ENCODE peak calls at places on chromosomes 13 and 19, in eight cellular contexts. One of them, this sample, is unnamed.

GRCh38 chr19:29372921-29373797 is 152.6 kb upstream of the VSTM2B start:
- DNase-seq in testis: no peak
- DNase-seq in thoracic aorta: no peak
- DNase-seq in uterus: no peak
- DNase-seq in tibial artery: peak; percentile 43
- DNase-seq in foreskin fibroblast: no peak
- DNase-seq in choroid plexus epithelial cell: no peak
- DNase-seq in upper lobe of left lung: no peak
- DNase-seq in this sample: no peak

GRCh38 chr13:76512676-76513277 is 373.4 kb downstream of the KCTD12 start:
- DNase-seq in uterus: no peak
- DNase-seq in testis: no peak
- DNase-seq in choroid plexus epithelial cell: peak; percentile 98
- DNase-seq in foreskin fibroblast: peak; percentile 91
- DNase-seq in thoracic aorta: no peak
- DNase-seq in tibial artery: no peak
- DNase-seq in upper lobe of left lung: no peak
- DNase-seq in this sample: no peak

GRCh38 chr19:4200940-4201542 is 18.6 kb downstream of the ANKRD24 start:
- DNase-seq in tibial artery: no peak
- DNase-seq in upper lobe of left lung: no peak
- DNase-seq in testis: no peak
- DNase-seq in uterus: no peak
- DNase-seq in choroid plexus epithelial cell: no peak
- DNase-seq in thoracic aorta: no peak
- DNase-seq in foreskin fibroblast: no peak
- DNase-seq in this sample: no peak

GRCh38 chr19:40358773-40359172 is 10.3 kb downstream of the PLD3 start:
- DNase-seq in thoracic aorta: no peak
- DNase-seq in choroid plexus epithelial cell: no peak
- DNase-seq in testis: no peak
- DNase-seq in tibial artery: no peak
- DNase-seq in upper lobe of left lung: no peak
- DNase-seq in uterus: no peak
- DNase-seq in foreskin fibroblast: no peak
- DNase-seq in this sample: peak; percentile 42

GRCh38 chr19:55600336-55601028 is 394 bp downstream of the ZNF524 start:
- DNase-seq in upper lobe of left lung: no peak
- DNase-seq in choroid plexus epithelial cell: no peak
- DNase-seq in uterus: peak; percentile 77
- DNase-seq in tibial artery: peak; percentile 83
- DNase-seq in testis: peak; percentile 85
- DNase-seq in foreskin fibroblast: no peak
- DNase-seq in thoracic aorta: no peak
- DNase-seq in this sample: no peak

GRCh38 chr13:26946675-26947342 is 186.2 kb upstream of the GPR12 start:
- DNase-seq in tibial artery: no peak
- DNase-seq in thoracic aorta: no peak
- DNase-seq in choroid plexus epithelial cell: peak; percentile 84
- DNase-seq in testis: no peak
- DNase-seq in upper lobe of left lung: no peak
- DNase-seq in uterus: no peak
- DNase-seq in foreskin fibroblast: peak; percentile 31
- DNase-seq in this sample: peak; percentile 25

GRCh38 chr13:91078093-91078679 is 269.3 kb upstream of the MIR17HG start:
- DNase-seq in testis: no peak
- DNase-seq in foreskin fibroblast: no peak
- DNase-seq in choroid plexus epithelial cell: peak; percentile 26
- DNase-seq in tibial artery: no peak
- DNase-seq in upper lobe of left lung: no peak
- DNase-seq in thoracic aorta: no peak
- DNase-seq in uterus: no peak
- DNase-seq in this sample: no peak

GRCh38 chr19:35436477-35437141 is 11.4 kb upstream of the FFAR2 start:
- DNase-seq in choroid plexus epithelial cell: peak; percentile 40
- DNase-seq in uterus: peak; percentile 24
- DNase-seq in tibial artery: no peak
- DNase-seq in foreskin fibroblast: peak; percentile 14
- DNase-seq in upper lobe of left lung: no peak
- DNase-seq in thoracic aorta: no peak
- DNase-seq in testis: peak; percentile 30
- DNase-seq in this sample: no peak

GRCh38 chr13:21894091-21894490 is 223.2 kb downstream of the FGF9 start:
- DNase-seq in thoracic aorta: no peak
- DNase-seq in upper lobe of left lung: no peak
- DNase-seq in testis: no peak
- DNase-seq in choroid plexus epithelial cell: no peak
- DNase-seq in uterus: no peak
- DNase-seq in foreskin fibroblast: no peak
- DNase-seq in tibial artery: no peak
- DNase-seq in this sample: no peak

GRCh38 chr13:114108141-114108761 is 24.2 kb downstream of the RASA3 start:
- DNase-seq in uterus: peak; percentile 13
- DNase-seq in tibial artery: peak; percentile 48
- DNase-seq in choroid plexus epithelial cell: no peak
- DNase-seq in thoracic aorta: no peak
- DNase-seq in testis: no peak
- DNase-seq in foreskin fibroblast: no peak
- DNase-seq in upper lobe of left lung: no peak
- DNase-seq in this sample: no peak

GRCh38 chr13:99996177-99996705 is 14.7 kb downstream of the ZIC2 start:
- DNase-seq in choroid plexus epithelial cell: peak; percentile 72
- DNase-seq in foreskin fibroblast: no peak
- DNase-seq in testis: no peak
- DNase-seq in upper lobe of left lung: no peak
- DNase-seq in thoracic aorta: no peak
- DNase-seq in uterus: no peak
- DNase-seq in tibial artery: no peak
- DNase-seq in this sample: no peak

GRCh38 chr13:59774511-59774911 is 389.2 kb downstream of the DIAPH3 start:
- DNase-seq in thoracic aorta: no peak
- DNase-seq in choroid plexus epithelial cell: peak; percentile 77
- DNase-seq in testis: no peak
- DNase-seq in tibial artery: no peak
- DNase-seq in upper lobe of left lung: no peak
- DNase-seq in uterus: no peak
- DNase-seq in foreskin fibroblast: peak; percentile 84
- DNase-seq in this sample: no peak

GRCh38 chr19:7360393-7360984 is 11.8 kb downstream of the ARHGEF18 start:
- DNase-seq in upper lobe of left lung: no peak
- DNase-seq in thoracic aorta: no peak
- DNase-seq in testis: no peak
- DNase-seq in choroid plexus epithelial cell: no peak
- DNase-seq in uterus: peak; percentile 68
- DNase-seq in foreskin fibroblast: no peak
- DNase-seq in tibial artery: no peak
- DNase-seq in this sample: no peak

DNA sequence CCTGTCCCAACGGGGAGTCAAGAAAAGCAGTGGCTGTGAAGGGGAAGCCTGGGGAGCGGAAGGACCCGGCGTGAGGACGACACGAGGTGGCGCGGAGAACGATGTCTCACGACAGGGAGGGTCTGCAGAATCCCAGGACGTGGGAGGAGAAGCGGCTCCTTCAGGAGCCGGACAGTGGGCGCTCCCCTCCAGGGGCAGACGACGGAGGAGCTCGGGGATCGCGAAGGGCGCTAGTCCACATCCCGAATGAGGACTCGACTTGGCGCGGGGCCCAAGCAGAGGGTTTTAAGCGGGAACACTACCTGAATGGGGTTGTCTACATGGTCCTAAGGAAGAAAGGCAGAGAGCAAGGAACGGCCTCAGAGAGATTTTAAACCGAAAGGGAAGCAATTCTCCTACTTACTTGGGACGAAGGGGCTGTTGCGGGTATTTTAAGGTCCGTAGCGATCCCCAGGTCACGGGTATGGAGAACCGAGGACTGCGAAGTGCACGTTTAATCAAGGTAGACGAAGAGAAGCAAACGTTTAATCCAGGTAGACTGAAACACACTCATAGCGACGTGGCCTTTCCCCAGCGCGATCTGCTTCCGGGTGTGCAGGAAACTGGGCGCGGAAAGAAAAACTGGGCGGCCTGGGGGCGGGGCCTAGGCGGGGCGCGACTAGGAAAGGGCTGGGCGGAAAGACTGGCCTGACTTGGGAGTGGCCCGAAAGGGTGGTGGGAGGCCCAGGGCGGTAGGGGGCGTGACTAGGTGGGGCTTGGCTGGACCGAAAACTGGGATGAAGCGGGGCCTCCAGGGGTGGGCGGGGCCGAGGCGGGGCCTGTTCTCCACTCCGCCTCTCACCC is at the start of gene ZNF841:
- DNase-seq in testis: peak; percentile 96
- DNase-seq in foreskin fibroblast: peak; percentile 96
- DNase-seq in uterus: peak; percentile 99
- DNase-seq in thoracic aorta: peak; percentile 83
- DNase-seq in upper lobe of left lung: peak; percentile 99
- DNase-seq in tibial artery: peak; percentile 99
- DNase-seq in choroid plexus epithelial cell: peak; percentile 98
- DNase-seq in this sample: peak; percentile 40
- TF ChIP-seq CTCF in testis: no peak
- TF ChIP-seq CTCF in foreskin fibroblast: no peak
- TF ChIP-seq CTCF in uterus: no peak
- TF ChIP-seq CTCF in thoracic aorta: no peak
- TF ChIP-seq CTCF in upper lobe of left lung: no peak
- TF ChIP-seq CTCF in tibial artery: no peak
- TF ChIP-seq CTCF in choroid plexus epithelial cell: peak; percentile 18
- TF ChIP-seq CTCF in this sample: no peak

GRCh38 chr13:29429496-29429895 is 166.0 kb downstream of the SLC7A1 start:
- DNase-seq in uterus: no peak
- DNase-seq in tibial artery: no peak
- DNase-seq in upper lobe of left lung: no peak
- DNase-seq in thoracic aorta: no peak
- DNase-seq in foreskin fibroblast: no peak
- DNase-seq in choroid plexus epithelial cell: peak; percentile 38
- DNase-seq in testis: no peak
- DNase-seq in this sample: no peak

GRCh38 chr13:29427937-29428309 is 167.6 kb downstream of the SLC7A1 start:
- DNase-seq in upper lobe of left lung: no peak
- DNase-seq in testis: no peak
- DNase-seq in uterus: no peak
- DNase-seq in foreskin fibroblast: no peak
- DNase-seq in choroid plexus epithelial cell: no peak
- DNase-seq in tibial artery: no peak
- DNase-seq in thoracic aorta: no peak
- DNase-seq in this sample: no peak

GRCh38 chr13:29428992-29429315 is 166.5 kb downstream of the SLC7A1 start:
- DNase-seq in tibial artery: no peak
- DNase-seq in foreskin fibroblast: no peak
- DNase-seq in uterus: no peak
- DNase-seq in choroid plexus epithelial cell: no peak
- DNase-seq in upper lobe of left lung: no peak
- DNase-seq in thoracic aorta: no peak
- DNase-seq in testis: no peak
- DNase-seq in this sample: no peak

GRCh38 chr13:29423050-29423449 is 172.4 kb downstream of the SLC7A1 start:
- DNase-seq in foreskin fibroblast: no peak
- DNase-seq in testis: no peak
- DNase-seq in upper lobe of left lung: no peak
- DNase-seq in thoracic aorta: no peak
- DNase-seq in choroid plexus epithelial cell: no peak
- DNase-seq in uterus: no peak
- DNase-seq in tibial artery: no peak
- DNase-seq in this sample: no peak

GRCh38 chr13:29428310-29428991 is 167.0 kb downstream of the SLC7A1 start:
- DNase-seq in foreskin fibroblast: no peak
- DNase-seq in thoracic aorta: no peak
- DNase-seq in tibial artery: no peak
- DNase-seq in upper lobe of left lung: peak; percentile 65
- DNase-seq in choroid plexus epithelial cell: peak; percentile 14
- DNase-seq in testis: peak; percentile 20
- DNase-seq in uterus: peak; percentile 30
- DNase-seq in this sample: no peak
- H3K4me3 ChIP-seq in foreskin fibroblast: peak overlapping the region; percentile 41
- H3K4me3 ChIP-seq in thoracic aorta: peak overlapping the region; percentile 75
- H3K4me3 ChIP-seq in tibial artery: peak overlapping the region; percentile 56
- H3K4me3 ChIP-seq in upper lobe of left lung: no peak overlapping the region
- H3K4me3 ChIP-seq in choroid plexus epithelial cell: peak overlapping the region; percentile 36
- H3K4me3 ChIP-seq in testis: no peak overlapping the region
- H3K4me3 ChIP-seq in uterus: peak overlapping the region; percentile 38
- H3K4me3 ChIP-seq in this sample: no peak overlapping the region

DNA sequence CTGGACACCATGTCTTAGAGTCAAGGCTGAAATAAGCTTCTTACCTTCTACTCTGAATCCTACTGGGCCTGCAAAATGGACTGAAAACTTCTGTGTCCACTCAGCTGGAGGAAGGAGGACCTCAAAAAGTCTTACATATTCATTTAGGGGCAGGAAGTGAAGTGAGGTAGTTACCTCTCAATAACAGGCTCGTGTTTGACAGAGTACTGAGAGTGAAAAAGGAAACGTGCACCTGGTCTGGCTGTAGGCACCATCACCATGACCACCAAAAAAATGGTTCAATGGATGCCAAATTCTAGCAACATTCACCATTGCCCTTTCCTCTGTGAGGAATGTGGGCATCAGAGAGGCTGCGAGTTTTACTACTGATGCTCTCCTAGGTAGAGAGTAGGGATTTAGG is 176.2 kb downstream of the RFC3 start:
- DNase-seq in foreskin fibroblast: no peak
- DNase-seq in testis: no peak
- DNase-seq in uterus: no peak
- DNase-seq in choroid plexus epithelial cell: no peak
- DNase-seq in tibial artery: no peak
- DNase-seq in thoracic aorta: no peak
- DNase-seq in upper lobe of left lung: no peak
- DNase-seq in this sample: no peak
- TF ChIP-seq CTCF in foreskin fibroblast: no peak
- TF ChIP-seq CTCF in testis: no peak
- TF ChIP-seq CTCF in uterus: no peak
- TF ChIP-seq CTCF in choroid plexus epithelial cell: no peak
- TF ChIP-seq CTCF in tibial artery: no peak
- TF ChIP-seq CTCF in thoracic aorta: no peak
- TF ChIP-seq CTCF in upper lobe of left lung: no peak
- TF ChIP-seq CTCF in this sample: no peak

GRCh38 chr19:13153627-13154240 is 3.5 kb downstream of the IER2 start:
- DNase-seq in choroid plexus epithelial cell: peak; percentile 70
- DNase-seq in uterus: peak; percentile 59
- DNase-seq in tibial artery: peak; percentile 75
- DNase-seq in testis: no peak
- DNase-seq in upper lobe of left lung: peak; percentile 92
- DNase-seq in thoracic aorta: no peak
- DNase-seq in foreskin fibroblast: no peak
- DNase-seq in this sample: no peak

GRCh38 chr19:13154241-13154778 is 4.1 kb downstream of the IER2 start:
- DNase-seq in thoracic aorta: peak; percentile 93
- DNase-seq in tibial artery: peak; percentile 98
- DNase-seq in foreskin fibroblast: peak; percentile 96
- DNase-seq in uterus: peak; percentile 95
- DNase-seq in choroid plexus epithelial cell: peak; percentile 93
- DNase-seq in testis: peak; percentile 77
- DNase-seq in upper lobe of left lung: peak; percentile 91
- DNase-seq in this sample: no peak

GRCh38 chr19:13156968-13157882 is 7.0 kb downstream of the IER2 start:
- DNase-seq in testis: no peak
- DNase-seq in foreskin fibroblast: no peak
- DNase-seq in uterus: no peak
- DNase-seq in tibial artery: no peak
- DNase-seq in upper lobe of left lung: no peak
- DNase-seq in choroid plexus epithelial cell: peak; percentile 43
- DNase-seq in thoracic aorta: no peak
- DNase-seq in this sample: no peak

GRCh38 chr19:13154911-13155471 is 4.8 kb downstream of the IER2 start:
- DNase-seq in upper lobe of left lung: peak; percentile 90
- DNase-seq in tibial artery: peak; percentile 86
- DNase-seq in choroid plexus epithelial cell: peak; percentile 71
- DNase-seq in thoracic aorta: no peak
- DNase-seq in uterus: peak; percentile 70
- DNase-seq in testis: no peak
- DNase-seq in foreskin fibroblast: no peak
- DNase-seq in this sample: peak; percentile 66

GRCh38 chr19:13155472-13156284 is 5.5 kb downstream of the IER2 start:
- DNase-seq in testis: peak; percentile 74
- DNase-seq in upper lobe of left lung: peak; percentile 95
- DNase-seq in tibial artery: peak; percentile 92
- DNase-seq in choroid plexus epithelial cell: peak; percentile 80
- DNase-seq in foreskin fibroblast: peak; percentile 76
- DNase-seq in thoracic aorta: no peak
- DNase-seq in uterus: peak; percentile 82
- DNase-seq in this sample: no peak
- H3K4me3 ChIP-seq in testis: peak overlapping the region; percentile 78
- H3K4me3 ChIP-seq in upper lobe of left lung: peak overlapping the region; percentile 94
- H3K4me3 ChIP-seq in tibial artery: peak overlapping the region; percentile 94
- H3K4me3 ChIP-seq in choroid plexus epithelial cell: peak overlapping the region; percentile 91
- H3K4me3 ChIP-seq in foreskin fibroblast: peak overlapping the region; percentile 95
- H3K4me3 ChIP-seq in thoracic aorta: peak overlapping the region; percentile 100
- H3K4me3 ChIP-seq in uterus: peak overlapping the region; percentile 79
- H3K4me3 ChIP-seq in this sample: peak overlapping the region; percentile 99